ENCODE peak calls at places on chromosomes 1 and 21, in nine cellular contexts. One of them, this sample, is unnamed.

GRCh38 chr1:206691604-206692003 is 6.9 kb downstream of the MAPKAPK2 start:
- DNase-seq in NCI-H1417: no peak
- DNase-seq in HuH-7.5: peak; percentile 33
- DNase-seq in body of pancreas: peak; percentile 52
- DNase-seq in Right ventricle myocardium superior: peak; percentile 50
- DNase-seq in memory B cell: no peak
- DNase-seq in H54: no peak
- DNase-seq in small intestine: no peak
- DNase-seq in stimulated activated naive CD4-positive, alpha-beta T cell treated with Interleukin-2 at 50 U/mL for 16 hours: no peak
- DNase-seq in this sample: no peak

GRCh38 chr1:217977943-217978342 is 307.1 kb upstream of the RRP15 start:
- DNase-seq in Right ventricle myocardium superior: no peak
- DNase-seq in memory B cell: no peak
- DNase-seq in small intestine: no peak
- DNase-seq in H54: no peak
- DNase-seq in NCI-H1417: no peak
- DNase-seq in body of pancreas: no peak
- DNase-seq in stimulated activated naive CD4-positive, alpha-beta T cell treated with Interleukin-2 at 50 U/mL for 16 hours: no peak
- DNase-seq in HuH-7.5: no peak
- DNase-seq in this sample: no peak

GRCh38 chr1:192604979-192605620 is 29.5 kb downstream of the RGS1 start:
- DNase-seq in H54: no peak
- DNase-seq in memory B cell: peak; percentile 18
- DNase-seq in HuH-7.5: no peak
- DNase-seq in NCI-H1417: no peak
- DNase-seq in small intestine: no peak
- DNase-seq in Right ventricle myocardium superior: no peak
- DNase-seq in stimulated activated naive CD4-positive, alpha-beta T cell treated with Interleukin-2 at 50 U/mL for 16 hours: no peak
- DNase-seq in body of pancreas: no peak
- DNase-seq in this sample: no peak

GRCh38 chr1:155064109-155064812 is 721 bp downstream of the EFNA4 start:
- DNase-seq in NCI-H1417: peak; percentile 80
- DNase-seq in Right ventricle myocardium superior: no peak
- DNase-seq in HuH-7.5: peak; percentile 81
- DNase-seq in H54: no peak
- DNase-seq in small intestine: peak; percentile 29
- DNase-seq in body of pancreas: peak; percentile 44
- DNase-seq in memory B cell: no peak
- DNase-seq in stimulated activated naive CD4-positive, alpha-beta T cell treated with Interleukin-2 at 50 U/mL for 16 hours: peak; percentile 5
- DNase-seq in this sample: peak; percentile 34

GRCh38 chr1:28915036-28915895 is 897 bp downstream of the EPB41 start:
- DNase-seq in small intestine: peak; percentile 51
- DNase-seq in body of pancreas: peak; percentile 47
- DNase-seq in HuH-7.5: peak; percentile 30
- DNase-seq in memory B cell: no peak
- DNase-seq in Right ventricle myocardium superior: no peak
- DNase-seq in NCI-H1417: peak; percentile 91
- DNase-seq in H54: peak; percentile 9
- DNase-seq in stimulated activated naive CD4-positive, alpha-beta T cell treated with Interleukin-2 at 50 U/mL for 16 hours: peak; percentile 42
- DNase-seq in this sample: peak; percentile 60

GRCh38 chr1:67536957-67537646 is 106.9 kb upstream of the SERBP1 start:
- DNase-seq in stimulated activated naive CD4-positive, alpha-beta T cell treated with Interleukin-2 at 50 U/mL for 16 hours: no peak
- DNase-seq in HuH-7.5: no peak
- DNase-seq in memory B cell: no peak
- DNase-seq in Right ventricle myocardium superior: no peak
- DNase-seq in small intestine: no peak
- DNase-seq in NCI-H1417: no peak
- DNase-seq in H54: no peak
- DNase-seq in body of pancreas: no peak
- DNase-seq in this sample: no peak

GRCh38 chr1:156097499-156098178 is 15.4 kb upstream of the MEX3A start:
- DNase-seq in body of pancreas: no peak
- DNase-seq in small intestine: no peak
- DNase-seq in memory B cell: no peak
- DNase-seq in NCI-H1417: no peak
- DNase-seq in HuH-7.5: no peak
- DNase-seq in Right ventricle myocardium superior: no peak
- DNase-seq in H54: no peak
- DNase-seq in stimulated activated naive CD4-positive, alpha-beta T cell treated with Interleukin-2 at 50 U/mL for 16 hours: peak; percentile 69
- DNase-seq in this sample: no peak

GRCh38 chr1:44664730-44665370 is 9.4 kb downstream of the TMEM53 start:
- DNase-seq in H54: no peak
- DNase-seq in HuH-7.5: no peak
- DNase-seq in Right ventricle myocardium superior: no peak
- DNase-seq in small intestine: no peak
- DNase-seq in NCI-H1417: no peak
- DNase-seq in stimulated activated naive CD4-positive, alpha-beta T cell treated with Interleukin-2 at 50 U/mL for 16 hours: peak; percentile 34
- DNase-seq in memory B cell: no peak
- DNase-seq in body of pancreas: no peak
- DNase-seq in this sample: no peak

GRCh38 chr1:34002810-34003209 is 138.9 kb downstream of the HMGB4 start:
- DNase-seq in NCI-H1417: no peak
- DNase-seq in body of pancreas: no peak
- DNase-seq in stimulated activated naive CD4-positive, alpha-beta T cell treated with Interleukin-2 at 50 U/mL for 16 hours: no peak
- DNase-seq in Right ventricle myocardium superior: no peak
- DNase-seq in memory B cell: no peak
- DNase-seq in HuH-7.5: no peak
- DNase-seq in small intestine: no peak
- DNase-seq in H54: no peak
- DNase-seq in this sample: no peak

GRCh38 chr1:47591801-47592200 is 154.0 kb downstream of the FOXD2 start:
- DNase-seq in H54: no peak
- DNase-seq in HuH-7.5: no peak
- DNase-seq in memory B cell: no peak
- DNase-seq in body of pancreas: no peak
- DNase-seq in stimulated activated naive CD4-positive, alpha-beta T cell treated with Interleukin-2 at 50 U/mL for 16 hours: no peak
- DNase-seq in small intestine: no peak
- DNase-seq in Right ventricle myocardium superior: no peak
- DNase-seq in NCI-H1417: no peak
- DNase-seq in this sample: no peak

GRCh38 chr1:81801834-81802531 is 1.2 kb downstream of the ADGRL2 start:
- DNase-seq in H54: no peak
- DNase-seq in HuH-7.5: peak; percentile 22
- DNase-seq in Right ventricle myocardium superior: peak; percentile 49
- DNase-seq in memory B cell: no peak
- DNase-seq in body of pancreas: peak; percentile 54
- DNase-seq in NCI-H1417: peak; percentile 86
- DNase-seq in small intestine: no peak
- DNase-seq in stimulated activated naive CD4-positive, alpha-beta T cell treated with Interleukin-2 at 50 U/mL for 16 hours: no peak
- DNase-seq in this sample: no peak

GRCh38 chr1:98030483-98030882 is 109.6 kb upstream of the DPYD start:
- DNase-seq in memory B cell: no peak
- DNase-seq in HuH-7.5: no peak
- DNase-seq in H54: no peak
- DNase-seq in Right ventricle myocardium superior: no peak
- DNase-seq in NCI-H1417: no peak
- DNase-seq in small intestine: no peak
- DNase-seq in stimulated activated naive CD4-positive, alpha-beta T cell treated with Interleukin-2 at 50 U/mL for 16 hours: no peak
- DNase-seq in body of pancreas: no peak
- DNase-seq in this sample: no peak

GRCh38 chr21:44948426-44949120 is 8.7 kb downstream of the SLX9 start:
- DNase-seq in body of pancreas: no peak
- DNase-seq in H54: no peak
- DNase-seq in HuH-7.5: no peak
- DNase-seq in small intestine: no peak
- DNase-seq in NCI-H1417: no peak
- DNase-seq in memory B cell: no peak
- DNase-seq in stimulated activated naive CD4-positive, alpha-beta T cell treated with Interleukin-2 at 50 U/mL for 16 hours: no peak
- DNase-seq in Right ventricle myocardium superior: peak; percentile 40
- DNase-seq in this sample: no peak

GRCh38 chr1:229875086-229875485 is 192.0 kb upstream of the GALNT2 start:
- DNase-seq in NCI-H1417: no peak
- DNase-seq in H54: no peak
- DNase-seq in memory B cell: no peak
- DNase-seq in Right ventricle myocardium superior: no peak
- DNase-seq in small intestine: no peak
- DNase-seq in stimulated activated naive CD4-positive, alpha-beta T cell treated with Interleukin-2 at 50 U/mL for 16 hours: no peak
- DNase-seq in body of pancreas: no peak
- DNase-seq in HuH-7.5: no peak
- DNase-seq in this sample: no peak

GRCh38 chr1:207302618-207303408 is 18.7 kb upstream of the CD55 start:
- DNase-seq in small intestine: no peak
- DNase-seq in H54: no peak
- DNase-seq in HuH-7.5: no peak
- DNase-seq in NCI-H1417: no peak
- DNase-seq in body of pancreas: no peak
- DNase-seq in Right ventricle myocardium superior: no peak
- DNase-seq in stimulated activated naive CD4-positive, alpha-beta T cell treated with Interleukin-2 at 50 U/mL for 16 hours: no peak
- DNase-seq in memory B cell: no peak
- DNase-seq in this sample: no peak

GRCh38 chr1:10795305-10796021 is 983 bp downstream of the CASZ1 start:
- DNase-seq in memory B cell: no peak
- DNase-seq in small intestine: peak; percentile 57
- DNase-seq in stimulated activated naive CD4-positive, alpha-beta T cell treated with Interleukin-2 at 50 U/mL for 16 hours: no peak
- DNase-seq in H54: peak; percentile 29
- DNase-seq in NCI-H1417: peak; percentile 76
- DNase-seq in Right ventricle myocardium superior: no peak
- DNase-seq in HuH-7.5: no peak
- DNase-seq in body of pancreas: peak; percentile 53
- DNase-seq in this sample: peak; percentile 53

GRCh38 chr21:42747267-42747701 is 93.9 kb downstream of the PDE9A start:
- DNase-seq in H54: no peak
- DNase-seq in stimulated activated naive CD4-positive, alpha-beta T cell treated with Interleukin-2 at 50 U/mL for 16 hours: peak; percentile 18
- DNase-seq in small intestine: no peak
- DNase-seq in memory B cell: no peak
- DNase-seq in HuH-7.5: no peak
- DNase-seq in NCI-H1417: no peak
- DNase-seq in Right ventricle myocardium superior: no peak
- DNase-seq in body of pancreas: no peak
- DNase-seq in this sample: no peak

GRCh38 chr1:239056940-239057339 is 329.4 kb upstream of the CHRM3 start:
- DNase-seq in H54: no peak
- DNase-seq in body of pancreas: no peak
- DNase-seq in memory B cell: no peak
- DNase-seq in small intestine: no peak
- DNase-seq in HuH-7.5: no peak
- DNase-seq in Right ventricle myocardium superior: no peak
- DNase-seq in stimulated activated naive CD4-positive, alpha-beta T cell treated with Interleukin-2 at 50 U/mL for 16 hours: no peak
- DNase-seq in NCI-H1417: no peak
- DNase-seq in this sample: no peak

GRCh38 chr1:158494737-158495136 is 22.7 kb downstream of the OR10R2 start:
- DNase-seq in body of pancreas: no peak
- DNase-seq in H54: no peak
- DNase-seq in stimulated activated naive CD4-positive, alpha-beta T cell treated with Interleukin-2 at 50 U/mL for 16 hours: no peak
- DNase-seq in HuH-7.5: no peak
- DNase-seq in memory B cell: no peak
- DNase-seq in NCI-H1417: no peak
- DNase-seq in Right ventricle myocardium superior: no peak
- DNase-seq in small intestine: no peak
- DNase-seq in this sample: no peak

GRCh38 chr1:54378157-54378883 is 27.9 kb downstream of the SSBP3 start:
- DNase-seq in H54: no peak
- DNase-seq in NCI-H1417: no peak
- DNase-seq in memory B cell: no peak
- DNase-seq in HuH-7.5: no peak
- DNase-seq in stimulated activated naive CD4-positive, alpha-beta T cell treated with Interleukin-2 at 50 U/mL for 16 hours: no peak
- DNase-seq in Right ventricle myocardium superior: no peak
- DNase-seq in body of pancreas: no peak
- DNase-seq in small intestine: no peak
- DNase-seq in this sample: no peak

GRCh38 chr1:111768625-111769024 is 12.9 kb downstream of the DDX20 start:
- DNase-seq in H54: no peak
- DNase-seq in Right ventricle myocardium superior: no peak
- DNase-seq in memory B cell: no peak
- DNase-seq in small intestine: no peak
- DNase-seq in stimulated activated naive CD4-positive, alpha-beta T cell treated with Interleukin-2 at 50 U/mL for 16 hours: no peak
- DNase-seq in NCI-H1417: no peak
- DNase-seq in body of pancreas: no peak
- DNase-seq in HuH-7.5: no peak
- DNase-seq in this sample: no peak

GRCh38 chr1:234613128-234613875 is 3.3 kb upstream of the IRF2BP2 start:
- DNase-seq in H54: no peak
- DNase-seq in Right ventricle myocardium superior: no peak
- DNase-seq in NCI-H1417: peak; percentile 72
- DNase-seq in small intestine: peak; percentile 69
- DNase-seq in body of pancreas: no peak
- DNase-seq in stimulated activated naive CD4-positive, alpha-beta T cell treated with Interleukin-2 at 50 U/mL for 16 hours: no peak
- DNase-seq in memory B cell: no peak
- DNase-seq in HuH-7.5: no peak
- DNase-seq in this sample: peak; percentile 75

GRCh38 chr1:28582248-28582615 is 9.8 kb upstream of the RAB42 start:
- DNase-seq in HuH-7.5: peak; percentile 42
- DNase-seq in NCI-H1417: no peak
- DNase-seq in Right ventricle myocardium superior: no peak
- DNase-seq in small intestine: peak; percentile 44
- DNase-seq in stimulated activated naive CD4-positive, alpha-beta T cell treated with Interleukin-2 at 50 U/mL for 16 hours: no peak
- DNase-seq in H54: no peak
- DNase-seq in body of pancreas: no peak
- DNase-seq in memory B cell: no peak
- DNase-seq in this sample: peak; percentile 66

GRCh38 chr1:3504823-3505155 is 50.3 kb downstream of the ARHGEF16 start:
- DNase-seq in memory B cell: no peak
- DNase-seq in body of pancreas: no peak
- DNase-seq in Right ventricle myocardium superior: no peak
- DNase-seq in small intestine: no peak
- DNase-seq in H54: peak; percentile 41
- DNase-seq in NCI-H1417: no peak
- DNase-seq in HuH-7.5: no peak
- DNase-seq in stimulated activated naive CD4-positive, alpha-beta T cell treated with Interleukin-2 at 50 U/mL for 16 hours: no peak
- DNase-seq in this sample: no peak

GRCh38 chr1:184315254-184315653 is 71.6 kb upstream of the C1orf21 start:
- DNase-seq in Right ventricle myocardium superior: no peak
- DNase-seq in HuH-7.5: no peak
- DNase-seq in NCI-H1417: no peak
- DNase-seq in H54: no peak
- DNase-seq in stimulated activated naive CD4-positive, alpha-beta T cell treated with Interleukin-2 at 50 U/mL for 16 hours: no peak
- DNase-seq in body of pancreas: no peak
- DNase-seq in small intestine: no peak
- DNase-seq in memory B cell: no peak
- DNase-seq in this sample: no peak

GRCh38 chr1:161884475-161884874 is 118.4 kb downstream of the ATF6 start:
- DNase-seq in memory B cell: no peak
- DNase-seq in body of pancreas: no peak
- DNase-seq in H54: no peak
- DNase-seq in small intestine: no peak
- DNase-seq in NCI-H1417: peak; percentile 3
- DNase-seq in Right ventricle myocardium superior: no peak
- DNase-seq in HuH-7.5: peak; percentile 20
- DNase-seq in stimulated activated naive CD4-positive, alpha-beta T cell treated with Interleukin-2 at 50 U/mL for 16 hours: no peak
- DNase-seq in this sample: peak; percentile 28

GRCh38 chr1:30687886-30688285 is 35.5 kb downstream of the MATN1 start:
- DNase-seq in stimulated activated naive CD4-positive, alpha-beta T cell treated with Interleukin-2 at 50 U/mL for 16 hours: no peak
- DNase-seq in small intestine: no peak
- DNase-seq in Right ventricle myocardium superior: no peak
- DNase-seq in H54: no peak
- DNase-seq in memory B cell: no peak
- DNase-seq in NCI-H1417: no peak
- DNase-seq in HuH-7.5: no peak
- DNase-seq in body of pancreas: peak; percentile 0
- DNase-seq in this sample: no peak

GRCh38 chr1:93620169-93620840 is 61.3 kb downstream of the BCAR3 start:
- DNase-seq in body of pancreas: no peak
- DNase-seq in memory B cell: no peak
- DNase-seq in stimulated activated naive CD4-positive, alpha-beta T cell treated with Interleukin-2 at 50 U/mL for 16 hours: no peak
- DNase-seq in H54: no peak
- DNase-seq in HuH-7.5: no peak
- DNase-seq in small intestine: peak; percentile 49
- DNase-seq in NCI-H1417: no peak
- DNase-seq in Right ventricle myocardium superior: no peak
- DNase-seq in this sample: no peak

GRCh38 chr21:43321111-43321510 is 105.8 kb downstream of the SIK1 start:
- DNase-seq in Right ventricle myocardium superior: no peak
- DNase-seq in memory B cell: no peak
- DNase-seq in H54: no peak
- DNase-seq in NCI-H1417: no peak
- DNase-seq in body of pancreas: no peak
- DNase-seq in small intestine: peak; percentile 38
- DNase-seq in stimulated activated naive CD4-positive, alpha-beta T cell treated with Interleukin-2 at 50 U/mL for 16 hours: no peak
- DNase-seq in HuH-7.5: no peak
- DNase-seq in this sample: no peak